ENCODE peak calls at places on chromosomes 1 and 21, in eight cellular contexts. B is ACHN; W is Peyer's patch; R is activated CD8-positive, alpha-beta memory T cell treated with anti-CD3 and anti-CD28 coated beads, Interleukin-2, amount 50 U/mL, for 48 hours; P is NCI-H1436; X is neural crest cell; N is stimulated activated CD8-positive, alpha-beta memory T cell treated with anti-CD3 and anti-CD28 coated beads, Interleukin-2, amount 100 ng/mL, for 1 hour; Y is smooth muscle cell of the brain vasculature. S is an unnamed sample.

GRCh38 chr1:172350781-172351180 is 69.7 kb upstream of the C1orf105 start:
- DNase-seq in P (no peak), X (no peak), R (no peak), N (no peak), W (no peak), Y (no peak), B (no peak), S (no peak)

GRCh38 chr1:225460737-225461532 is 33.1 kb upstream of the LBR start:
- DNase-seq in N (peak; percentile 36), X (no peak), R (no peak), Y (no peak), P (no peak), B (peak; percentile 30), W (peak; percentile 45), S (no peak)

GRCh38 chr1:25173809-25174320 is 58.4 kb downstream of the SYF2 start:
- DNase-seq in B (no peak), P (no peak), Y (no peak), N (no peak), X (no peak), W (no peak), R (no peak), S (no peak)

GRCh38 chr1:21297975-21298374 is 7.7 kb upstream of the ECE1 start:
- DNase-seq in X (no peak), N (no peak), B (peak; percentile 66), Y (no peak), W (peak; percentile 81), R (no peak), P (no peak), S (no peak)

GRCh38 chr1:17682403-17682802 is 72.7 kb upstream of the ACTL8 start:
- DNase-seq in R (no peak), B (no peak), X (no peak), Y (no peak), W (no peak), P (no peak), N (no peak), S (no peak)

GRCh38 chr1:236494586-236495207 is 29.1 kb upstream of the LGALS8 start:
- DNase-seq in N (no peak), X (no peak), Y (no peak), P (no peak), B (no peak), R (no peak), W (no peak), S (no peak)

GRCh38 chr1:200558866-200559459 is 61.6 kb downstream of the KIF14 start:
- DNase-seq in R (no peak), Y (peak; percentile 33), W (peak; percentile 51), B (peak; percentile 67), P (no peak), N (no peak), X (no peak), S (no peak)

GRCh38 chr1:39322431-39322830 is 117.9 kb downstream of the MACF1 start:
- DNase-seq in X (no peak), W (no peak), N (no peak), Y (no peak), R (no peak), P (no peak), B (no peak), S (no peak)

GRCh38 chr1:53410100-53410541 is 49.1 kb upstream of the DMRTB1 start:
- DNase-seq in Y (no peak), B (no peak), N (no peak), W (no peak), X (peak; percentile 39), P (peak; percentile 12), R (no peak), S (no peak)

GRCh38 chr1:201912832-201913231 is 24.1 kb downstream of the SHISA4 start:
- DNase-seq in N (no peak), Y (no peak), X (no peak), R (no peak), W (peak; percentile 52), P (no peak), B (no peak), S (no peak)

GRCh38 chr21:34724857-34725195 is 56.0 kb downstream of the CLIC6 start:
- DNase-seq in Y (no peak), B (no peak), N (no peak), X (no peak), P (no peak), W (no peak), R (no peak), S (no peak)

GRCh38 chr1:29469457-29469856 is 233.1 kb downstream of the PTPRU start:
- DNase-seq in W (no peak), P (no peak), B (no peak), Y (no peak), X (no peak), R (no peak), N (no peak), S (no peak)

GRCh38 chr21:35697321-35697808 is 363.0 kb downstream of the SETD4 start:
- DNase-seq in R (no peak), X (no peak), Y (peak; percentile 24), W (peak; percentile 68), N (no peak), B (no peak), P (peak; percentile 34), S (peak; percentile 57)

GRCh38 chr1:218666263-218666662 is 321.1 kb downstream of the TGFB2 start:
- DNase-seq in P (no peak), W (no peak), R (no peak), X (no peak), B (no peak), N (no peak), Y (no peak), S (no peak)

GRCh38 chr1:113452921-113453770 is 62.8 kb downstream of the MAGI3 start:
- DNase-seq in X (no peak), W (peak; percentile 49), R (no peak), N (no peak), Y (peak; percentile 18), B (peak; percentile 42), P (no peak), S (no peak)